ENCODE peak calls at places on chromosomes 13 and 19, in five cellular contexts. S is CD4-positive, alpha-beta memory T cell; F is brain microvascular endothelial cell; W is GM23248; T is stomach. E is an unnamed sample.

GRCh38 chr13:31172535-31172934 is 10.8 kb upstream of the HSPH1 start:
- DNase-seq in S (no peak), F (peak; percentile 77), W (peak; percentile 82), T (no peak), E (no peak)

GRCh38 chr13:84574851-84575250 is 692.6 kb upstream of the SLITRK1 start:
- DNase-seq in S (no peak), F (peak; percentile 12), W (peak; percentile 39), T (no peak), E (no peak)

GRCh38 chr19:3604987-3605343 is 1.7 kb downstream of the TBXA2R start:
- DNase-seq in S (peak; percentile 12), F (no peak), W (no peak), T (no peak), E (no peak)

GRCh38 chr13:26985285-26985878 is 186.2 kb downstream of the USP12 start:
- DNase-seq in S (peak; percentile 72), F (peak; percentile 79), W (peak; percentile 86), T (peak; percentile 78), E (peak; percentile 84)

GRCh38 chr19:16133818-16134217 is 9.7 kb upstream of the HSH2D start:
- DNase-seq in S (no peak), F (no peak), W (peak; percentile 28), T (no peak), E (no peak)

GRCh38 chr13:81987159-81987558 is 1646.2 kb upstream of the SPRY2 start:
- DNase-seq in S (no peak), F (no peak), W (no peak), T (no peak), E (no peak)

GRCh38 chr13:111584101-111584500 is 263.7 kb downstream of the TEX29 start:
- DNase-seq in S (no peak), F (no peak), W (no peak), T (peak; percentile 51), E (no peak)

GRCh38 chr13:80873589-80873988 is 532.7 kb upstream of the SPRY2 start:
- DNase-seq in S (no peak), F (no peak), W (no peak), T (no peak), E (no peak)

GRCh38 chr19:47660435-47660832 is 51.5 kb downstream of the BICRA start:
- DNase-seq in S (no peak), F (no peak), W (no peak), T (no peak), E (no peak)

GRCh38 chr19:14686411-14686810 is 3.4 kb upstream of the ZNF333 start:
- DNase-seq in S (peak; percentile 37), F (no peak), W (peak; percentile 44), T (no peak), E (no peak)

GRCh38 chr19:48696353-48697010 is 711 bp downstream of the FUT2 start:
- DNase-seq in S (no peak), F (no peak), W (peak; percentile 43), T (peak; percentile 47), E (no peak)

GRCh38 chr13:39159393-39159792 is 121.1 kb downstream of the NHLRC3 start:
- DNase-seq in S (no peak), F (no peak), W (no peak), T (no peak), E (no peak)

GRCh38 chr19:13574933-13575332 is 68.7 kb upstream of the CACNA1A start:
- DNase-seq in S (no peak), F (no peak), W (peak; percentile 76), T (no peak), E (no peak)

GRCh38 chr13:105998233-105998550 is 537.3 kb downstream of the EFNB2 start:
- DNase-seq in S (no peak), F (no peak), W (no peak), T (no peak), E (no peak)

GRCh38 chr13:95588721-95589120 is 36.2 kb downstream of the CLDN10 start:
- DNase-seq in S (no peak), F (no peak), W (peak; percentile 50), T (no peak), E (no peak)

GRCh38 chr13:44744880-44745633 is 168.9 kb upstream of the TSC22D1 start:
- DNase-seq in S (no peak), F (no peak), W (no peak), T (no peak), E (no peak)

GRCh38 chr19:44719262-44719701 is 20.3 kb downstream of the CEACAM16 start:
- DNase-seq in S (no peak), F (no peak), W (no peak), T (no peak), E (no peak)

GRCh38 chr19:9295411-9295849 is 14.2 kb downstream of the ZNF699 start:
- DNase-seq in S (no peak), F (no peak), W (no peak), T (no peak), E (no peak)
- H3K4me3 ChIP-seq in S (no peak overlapping the region), F (no peak overlapping the region), W (no peak overlapping the region), T (no peak overlapping the region), E (no peak overlapping the region)

GRCh38 chr13:110127986-110128511 is 178.9 kb downstream of the COL4A1 start:
- DNase-seq in S (no peak), F (no peak), W (peak; percentile 48), T (no peak), E (no peak)
- H3K27ac ChIP-seq in S (no peak overlapping the region), F (peak overlapping the region; percentile 94), W (no peak overlapping the region), T (no peak overlapping the region), E (no peak overlapping the region)

DNA sequence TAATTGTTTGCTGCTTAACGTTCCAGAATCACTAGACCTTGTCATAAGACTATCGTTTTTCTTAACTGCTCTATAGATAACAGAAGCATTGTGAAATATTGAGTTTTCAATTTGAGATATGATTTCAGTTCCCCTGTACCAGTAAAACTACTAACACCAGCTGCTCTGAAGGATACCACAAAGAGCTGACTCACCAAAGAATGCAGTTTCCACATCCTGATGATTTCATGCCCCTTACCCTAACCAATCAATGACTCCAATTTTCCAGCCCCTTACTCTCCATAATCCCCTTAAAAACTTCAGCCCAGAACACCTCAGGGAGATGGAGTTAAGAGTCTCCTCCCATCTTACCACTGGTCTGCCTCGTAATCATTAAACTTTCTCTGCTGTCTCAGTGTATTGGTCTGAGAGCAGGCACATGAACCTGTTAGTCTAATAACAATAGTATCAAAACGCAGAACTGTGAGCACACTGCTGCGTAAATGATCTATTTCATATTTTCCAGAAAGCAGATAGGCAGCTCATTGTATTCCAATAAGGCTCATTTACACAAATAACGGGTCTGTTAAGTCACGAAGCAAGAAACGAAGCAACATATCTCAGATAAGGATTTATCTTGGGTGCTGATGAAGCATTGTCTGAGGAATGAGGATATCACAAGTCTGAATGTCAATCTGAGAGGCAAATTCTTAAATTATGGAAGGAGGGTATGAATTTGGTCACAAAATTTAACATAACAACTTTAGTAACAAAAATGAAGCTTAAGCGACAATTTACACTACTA is 14.1 kb upstream of the CCNA1 start:
- DNase-seq in S (no peak), F (peak; percentile 64), W (peak; percentile 44), T (no peak), E (no peak)
- H3K4me3 ChIP-seq in S (no peak overlapping the region), F (peak overlapping the region; percentile 31), W (peak overlapping the region; percentile 43), T (no peak overlapping the region), E (no peak overlapping the region)

GRCh38 chr19:10717054-10717355 is 874 bp upstream of the DNM2 start:
- DNase-seq in S (no peak), F (no peak), W (no peak), T (no peak), E (no peak)
- H3K27ac ChIP-seq in S (peak overlapping the region; percentile 6), F (no peak overlapping the region), W (no peak overlapping the region), T (peak overlapping the region; percentile 50), E (peak overlapping the region; percentile 62)

GRCh38 chr13:25741796-25742195 is 310.0 kb downstream of the SHISA2 start:
- DNase-seq in S (no peak), F (no peak), W (no peak), T (no peak), E (no peak)

GRCh38 chr13:25744176-25744575 is 307.6 kb downstream of the SHISA2 start:
- DNase-seq in S (no peak), F (no peak), W (no peak), T (no peak), E (no peak)

GRCh38 chr13:25742220-25742619 is 309.6 kb downstream of the SHISA2 start:
- DNase-seq in S (no peak), F (no peak), W (no peak), T (no peak), E (no peak)

GRCh38 chr13:25738797-25739196 is 313.0 kb downstream of the SHISA2 start:
- DNase-seq in S (no peak), F (peak; percentile 28), W (no peak), T (no peak), E (no peak)

DNA sequence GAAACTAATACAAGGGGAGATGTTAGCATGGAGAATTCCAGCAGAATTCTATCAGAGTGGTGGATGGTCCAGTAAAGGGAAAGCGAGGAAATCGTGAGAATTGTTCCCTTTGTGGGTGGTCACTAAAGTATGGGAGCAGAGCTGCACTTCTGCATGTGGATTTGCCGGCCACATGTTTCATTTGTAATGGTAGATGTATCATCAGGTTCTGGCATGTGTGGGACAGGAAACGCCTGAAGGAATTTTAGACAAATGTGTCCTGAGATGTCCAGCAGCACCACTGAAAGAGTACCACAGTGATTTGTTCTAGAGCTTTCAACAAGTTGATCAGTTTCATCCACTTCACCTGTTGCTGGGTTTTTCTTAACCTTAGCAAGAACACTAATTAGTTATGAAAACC is 308.4 kb downstream of the SHISA2 start:
- DNase-seq in S (no peak), F (no peak), W (no peak), T (no peak), E (no peak)
- H3K4me3 ChIP-seq in S (no peak overlapping the region), F (no peak overlapping the region), W (no peak overlapping the region), T (no peak overlapping the region), E (no peak overlapping the region)

DNA sequence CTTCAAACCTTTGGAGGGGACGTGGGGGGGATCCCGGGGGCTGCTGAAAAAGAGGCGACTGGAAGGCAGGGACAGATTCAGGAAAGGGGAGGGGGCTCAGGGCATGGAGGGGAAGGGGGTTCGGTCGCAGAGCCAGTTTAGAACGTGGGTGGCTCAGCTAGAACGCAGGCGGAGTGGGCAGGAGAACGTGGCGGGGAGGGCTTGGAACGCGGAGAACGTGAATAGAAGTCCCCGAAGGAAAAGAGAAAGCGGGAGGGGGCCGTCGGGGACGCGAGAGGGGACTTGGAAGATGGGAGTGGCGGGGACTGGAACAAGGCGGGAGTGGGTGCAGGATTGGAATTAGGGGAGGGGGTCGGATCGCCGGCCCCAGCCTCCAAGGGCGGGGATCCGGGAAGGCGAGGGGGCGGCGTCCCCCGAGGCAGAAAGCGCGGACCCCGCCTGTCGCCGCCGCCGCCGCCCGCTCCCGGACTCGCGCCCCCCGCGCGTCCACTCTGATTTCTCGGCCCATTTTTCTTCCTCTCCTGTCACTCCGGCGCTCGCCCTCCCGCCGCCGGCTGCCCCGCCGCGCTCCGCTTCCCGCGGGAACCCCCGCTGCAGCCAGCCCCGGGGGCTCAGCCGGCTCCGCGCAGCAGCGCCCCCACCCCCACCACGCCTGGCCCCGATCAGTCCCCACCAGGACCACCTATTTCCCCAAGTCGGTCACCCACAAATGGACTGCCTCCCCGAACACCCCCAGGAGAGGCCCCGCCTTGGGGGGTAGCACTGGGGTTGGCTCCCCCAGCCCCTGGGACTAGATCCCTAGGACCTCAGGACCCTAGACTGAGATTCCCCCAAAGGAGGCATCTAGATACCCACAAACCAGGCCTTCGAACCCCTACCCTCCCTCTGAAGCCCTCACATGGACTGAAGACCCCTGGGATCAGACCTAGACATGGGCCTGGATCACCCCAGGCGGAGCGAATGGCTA is 12.5 kb upstream of the ERFL start:
- DNase-seq in S (no peak), F (no peak), W (peak; percentile 52), T (no peak), E (no peak)
- H3K27ac ChIP-seq in S (no peak overlapping the region), F (no peak overlapping the region), W (no peak overlapping the region), T (peak overlapping the region; percentile 23), E (peak overlapping the region; percentile 70)

E was measured in CD4-positive, CD25-positive, alpha-beta regulatory T cell.